ENCODE peak calls at places on chromosomes 2 and 18, in nine cellular contexts. E is IMR-90, R is dorsolateral prefrontal cortex, L is endodermal cell, Z is AG09309, W is kidney, G is mucosa of descending colon, P is pancreas, I is fibroblast of villous mesenchyme. V is an unnamed sample.

GRCh38 chr2:68303033-68303901 is 16.5 kb downstream of the CNRIP1 start:
- DNase-seq in P (no peak), R (no peak), L (no peak), I (peak; percentile 21), E (peak; percentile 41), Z (no peak), G (no peak), W (no peak), V (peak; percentile 7)

GRCh38 chr2:55138045-55138444 is 87.8 kb upstream of the RTN4 start:
- DNase-seq in I (no peak), R (no peak), L (no peak), G (no peak), E (no peak), W (no peak), P (no peak), Z (no peak), V (no peak)

GRCh38 chr18:40413160-40413559 is 1541.9 kb upstream of the PIK3C3 start:
- DNase-seq in W (no peak), I (no peak), Z (no peak), P (no peak), E (peak; percentile 45), L (peak; percentile 85), R (no peak), G (peak; percentile 26), V (peak; percentile 37)

GRCh38 chr2:26707747-26708146 is 15.2 kb downstream of the KCNK3 start:
- DNase-seq in P (no peak), R (no peak), E (no peak), G (no peak), Z (no peak), I (no peak), W (peak; percentile 62), L (no peak), V (no peak)

GRCh38 chr2:134104754-134105153 is 149.1 kb upstream of the MGAT5 start:
- DNase-seq in W (no peak), I (no peak), Z (no peak), E (no peak), P (no peak), R (no peak), G (no peak), L (no peak), V (no peak)

GRCh38 chr18:78640596-78640995 is 339.0 kb upstream of the SALL3 start:
- DNase-seq in E (no peak), I (no peak), Z (no peak), G (no peak), P (no peak), L (no peak), W (no peak), R (no peak), V (no peak)

GRCh38 chr2:191285252-191285651 is 40.0 kb downstream of the MYO1B start:
- DNase-seq in G (no peak), L (no peak), E (no peak), R (no peak), W (no peak), I (no peak), Z (no peak), P (no peak), V (no peak)

GRCh38 chr18:10579079-10579867 is 53.4 kb downstream of the NAPG start:
- DNase-seq in E (peak; percentile 75), P (no peak), I (peak; percentile 38), L (no peak), W (no peak), G (no peak), R (no peak), Z (peak; percentile 33), V (peak; percentile 30)

GRCh38 chr2:29042581-29043075 is 31.7 kb downstream of the PCARE start:
- DNase-seq in R (no peak), I (peak; percentile 76), W (no peak), P (no peak), E (peak; percentile 70), L (no peak), Z (no peak), G (no peak), V (peak; percentile 31)

GRCh38 chr2:237207641-237208040 is 122.0 kb downstream of the COPS8 start:
- DNase-seq in G (no peak), R (no peak), Z (peak; percentile 92), E (peak; percentile 85), I (peak; percentile 98), P (no peak), L (no peak), W (peak; percentile 87), V (peak; percentile 96)

GRCh38 chr2:26068602-26069298 is 34.9 kb downstream of the RAB10 start:
- DNase-seq in Z (peak; percentile 57), G (no peak), E (peak; percentile 91), P (no peak), I (peak; percentile 92), L (no peak), W (no peak), R (no peak), V (peak; percentile 90)

GRCh38 chr2:118852605-118853128 is 5.2 kb upstream of the EN1 start:
- DNase-seq in G (no peak), W (no peak), E (no peak), P (peak; percentile 46), L (peak; percentile 72), Z (no peak), R (no peak), I (no peak), V (no peak)

GRCh38 chr2:223943561-223944008 is 1.6 kb downstream of the WDFY1 start:
- DNase-seq in E (peak; percentile 60), P (no peak), I (peak; percentile 59), W (no peak), L (no peak), R (no peak), Z (no peak), G (peak; percentile 54), V (peak; percentile 59)

GRCh38 chr2:128304715-128305554 is 13.7 kb downstream of the HS6ST1 start:
- DNase-seq in W (peak; percentile 96), E (peak; percentile 98), L (peak; percentile 75), P (peak; percentile 89), Z (peak; percentile 89), G (peak; percentile 32), I (peak; percentile 99), R (no peak), V (peak; percentile 99)

GRCh38 chr2:12982149-12982584 is 265.4 kb downstream of the TRIB2 start:
- DNase-seq in Z (peak; percentile 34), I (no peak), E (peak; percentile 61), W (no peak), P (no peak), L (no peak), R (no peak), G (no peak), V (peak; percentile 80)

GRCh38 chr2:107025869-107026380 is 140.0 kb upstream of the ST6GAL2 start:
- DNase-seq in Z (peak; percentile 40), W (no peak), E (peak; percentile 23), I (peak; percentile 81), G (no peak), R (no peak), L (no peak), P (no peak), V (peak; percentile 56)

GRCh38 chr2:175600024-175600831 is 401.8 kb downstream of the LNPK start:
- DNase-seq in Z (peak; percentile 85), R (no peak), P (no peak), L (no peak), W (no peak), G (no peak), I (peak; percentile 73), E (no peak), V (peak; percentile 71)

GRCh38 chr18:4248686-4249085 is 206.4 kb downstream of the DLGAP1 start:
- DNase-seq in P (no peak), L (no peak), G (no peak), I (no peak), W (no peak), Z (no peak), R (no peak), E (no peak), V (no peak)

GRCh38 chr2:44671896-44672295 is 269.6 kb upstream of the SIX3 start:
- DNase-seq in W (no peak), G (no peak), P (no peak), I (no peak), R (no peak), E (no peak), L (no peak), Z (no peak), V (no peak)

GRCh38 chr2:44672431-44672830 is 269.1 kb upstream of the SIX3 start:
- DNase-seq in I (no peak), R (no peak), Z (no peak), E (no peak), P (no peak), G (no peak), W (no peak), L (no peak), V (no peak)

GRCh38 chr2:44663471-44664073 is 277.9 kb upstream of the SIX3 start:
- DNase-seq in G (no peak), Z (no peak), P (no peak), L (no peak), R (no peak), W (no peak), E (no peak), I (no peak), V (no peak)

GRCh38 chr2:44671276-44671675 is 270.2 kb upstream of the SIX3 start:
- DNase-seq in Z (no peak), P (no peak), I (no peak), R (no peak), E (no peak), L (no peak), W (no peak), G (no peak), V (no peak)

GRCh38 chr2:44668336-44668735 is 273.2 kb upstream of the SIX3 start:
- DNase-seq in P (no peak), Z (no peak), R (no peak), E (no peak), W (no peak), L (no peak), G (no peak), I (no peak), V (peak; percentile 14)
- TF ChIP-seq CTCF in P (no peak), Z (peak; percentile 22), R (no peak), E (no peak), W (no peak), L (peak; percentile 78), G (no peak), I (peak; percentile 36), V (peak; percentile 42)

GRCh38 chr2:48283870-48284269 is 246.1 kb upstream of the STON1 start:
- DNase-seq in Z (no peak), G (no peak), R (no peak), I (no peak), P (no peak), E (no peak), L (no peak), W (no peak), V (no peak)
- H3K4me3 ChIP-seq in Z (no peak overlapping the region), G (no peak overlapping the region), R (no peak overlapping the region), I (no peak overlapping the region), P (no peak overlapping the region), E (no peak overlapping the region), L (no peak overlapping the region), W (no peak overlapping the region), V (no peak overlapping the region)

GRCh38 chr2:57549642-57550102 is 496.9 kb upstream of the VRK2 start:
- DNase-seq in P (no peak), L (no peak), R (no peak), G (no peak), Z (no peak), W (no peak), I (no peak), E (no peak), V (peak; percentile 8)
- TF ChIP-seq CTCF in P (no peak), L (peak; percentile 78), R (no peak), G (no peak), Z (peak; percentile 23), W (no peak), I (peak; percentile 35), E (peak; percentile 9), V (peak; percentile 44)

DNA sequence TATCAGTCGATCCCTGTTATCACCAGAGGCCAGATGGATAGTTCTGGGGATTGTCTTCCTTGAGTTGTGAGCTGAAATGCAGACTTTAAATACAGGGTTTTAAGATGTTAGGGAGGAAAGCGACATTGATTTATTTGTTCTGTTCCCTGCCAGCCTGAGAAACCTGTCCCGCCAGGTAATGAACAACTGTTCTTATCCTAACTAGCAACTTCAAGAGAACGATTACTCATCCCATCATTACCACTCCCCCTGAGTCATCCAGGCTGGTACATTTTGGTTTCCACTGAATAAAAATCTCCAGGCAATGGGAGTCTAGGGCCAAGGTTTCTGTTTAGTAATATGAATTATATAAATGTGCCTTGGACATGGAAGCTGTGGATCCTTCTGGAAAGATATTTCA is 131.2 kb downstream of the LYPD6B start:
- DNase-seq in G (peak; percentile 24), R (no peak), P (no peak), Z (no peak), L (no peak), E (no peak), W (no peak), I (no peak), V (no peak)
- H3K4me3 ChIP-seq in G (no peak overlapping the region), R (no peak overlapping the region), P (no peak overlapping the region), Z (no peak overlapping the region), L (no peak overlapping the region), E (no peak overlapping the region), W (no peak overlapping the region), I (no peak overlapping the region), V (no peak overlapping the region)

V was measured in fibroblast of mammary gland.